ENCODE peak calls at places on chromosomes 6 and 20, in nine cellular contexts. J is psoas muscle, N is vagina, H is breast epithelium, O is pancreas, T is transverse colon, G is cardiac muscle cell, B is A549, M is colonic mucosa. K is an unnamed sample. For H3K4me1, the result is how much of the 10 kb centered on the place peaks cover.

GRCh38 chr6:33843086-33843695 is 39.4 kb upstream of the MLN start:
- DNase-seq in M (no peak), J (peak), G (no peak), N (no peak), H (no peak), O (no peak), T (no peak), B (no peak), K (no peak)

GRCh38 chr6:1524040-1524480 is 85.7 kb upstream of the FOXC1 start:
- DNase-seq in T (peak), N (no peak), G (peak), M (peak), J (peak), O (peak), H (peak), B (peak), K (peak)

GRCh38 chr6:160667854-160668481 is 3.9 kb upstream of the LPA start:
- DNase-seq in O (peak), M (no peak), J (no peak), T (no peak), G (no peak), B (peak), H (no peak), N (no peak), K (no peak)

GRCh38 chr6:90637321-90637720 is 50.4 kb upstream of the MAP3K7 start:
- DNase-seq in G (no peak), B (no peak), N (no peak), T (no peak), M (no peak), O (no peak), H (no peak), J (no peak), K (no peak)

GRCh38 chr20:58141496-58141895 is 87.0 kb downstream of the ANKRD60 start:
- DNase-seq in B (no peak), J (no peak), N (peak), T (no peak), H (no peak), G (no peak), O (no peak), M (no peak), K (no peak)

GRCh38 chr6:20098267-20098876 is 113.9 kb downstream of the MBOAT1 start:
- DNase-seq in H (no peak), G (peak), N (no peak), T (no peak), B (no peak), M (no peak), O (no peak), J (no peak), K (no peak)

GRCh38 chr6:81636930-81637568 is 115.4 kb downstream of the TENT5A start:
- DNase-seq in T (no peak), H (no peak), N (no peak), M (no peak), B (no peak), G (no peak), O (no peak), J (no peak), K (no peak)

GRCh38 chr20:51036827-51037229 is 13.9 kb upstream of the KCNG1 start:
- DNase-seq in T (no peak), N (no peak), J (no peak), H (no peak), B (no peak), G (no peak), O (no peak), M (no peak), K (no peak)

GRCh38 chr6:30325873-30326445 is 768 bp upstream of the TRIM39 start:
- DNase-seq in J (peak), H (no peak), G (no peak), N (no peak), M (no peak), B (peak), T (no peak), O (peak), K (no peak)

GRCh38 chr20:59765599-59766177 is 161.3 kb downstream of the PHACTR3 start:
- DNase-seq in H (no peak), O (no peak), B (no peak), N (no peak), J (no peak), G (peak), M (no peak), T (no peak), K (no peak)

GRCh38 chr6:38404355-38404754 is 235.4 kb downstream of the BTBD9 start:
- DNase-seq in H (no peak), B (no peak), O (no peak), N (no peak), J (no peak), G (peak), M (no peak), T (no peak), K (no peak)

GRCh38 chr6:14784596-14785360 is 461.1 kb upstream of the JARID2 start:
- DNase-seq in J (no peak), H (no peak), B (no peak), M (no peak), O (no peak), T (no peak), N (no peak), G (peak), K (no peak)

GRCh38 chr6:158095031-158095430 is 73.0 kb downstream of the SERAC1 start:
- DNase-seq in M (no peak), B (no peak), T (no peak), J (no peak), N (no peak), G (no peak), H (no peak), O (no peak), K (no peak)

GRCh38 chr20:53609501-53610445 is 16.1 kb upstream of the ZNF217 start:
- DNase-seq in J (peak), T (peak), M (peak), O (no peak), N (peak), G (peak), B (peak), H (no peak), K (peak)

GRCh38 chr6:100186552-100186951 is 192.5 kb upstream of the MCHR2 start:
- DNase-seq in T (no peak), N (no peak), H (no peak), J (no peak), G (no peak), B (no peak), O (no peak), M (no peak), K (no peak)

GRCh38 chr20:10670521-10671220 is 3.1 kb downstream of the JAG1 start:
- DNase-seq in M (no peak), G (no peak), T (no peak), N (no peak), H (no peak), O (no peak), B (no peak), J (no peak), K (no peak)

DNA sequence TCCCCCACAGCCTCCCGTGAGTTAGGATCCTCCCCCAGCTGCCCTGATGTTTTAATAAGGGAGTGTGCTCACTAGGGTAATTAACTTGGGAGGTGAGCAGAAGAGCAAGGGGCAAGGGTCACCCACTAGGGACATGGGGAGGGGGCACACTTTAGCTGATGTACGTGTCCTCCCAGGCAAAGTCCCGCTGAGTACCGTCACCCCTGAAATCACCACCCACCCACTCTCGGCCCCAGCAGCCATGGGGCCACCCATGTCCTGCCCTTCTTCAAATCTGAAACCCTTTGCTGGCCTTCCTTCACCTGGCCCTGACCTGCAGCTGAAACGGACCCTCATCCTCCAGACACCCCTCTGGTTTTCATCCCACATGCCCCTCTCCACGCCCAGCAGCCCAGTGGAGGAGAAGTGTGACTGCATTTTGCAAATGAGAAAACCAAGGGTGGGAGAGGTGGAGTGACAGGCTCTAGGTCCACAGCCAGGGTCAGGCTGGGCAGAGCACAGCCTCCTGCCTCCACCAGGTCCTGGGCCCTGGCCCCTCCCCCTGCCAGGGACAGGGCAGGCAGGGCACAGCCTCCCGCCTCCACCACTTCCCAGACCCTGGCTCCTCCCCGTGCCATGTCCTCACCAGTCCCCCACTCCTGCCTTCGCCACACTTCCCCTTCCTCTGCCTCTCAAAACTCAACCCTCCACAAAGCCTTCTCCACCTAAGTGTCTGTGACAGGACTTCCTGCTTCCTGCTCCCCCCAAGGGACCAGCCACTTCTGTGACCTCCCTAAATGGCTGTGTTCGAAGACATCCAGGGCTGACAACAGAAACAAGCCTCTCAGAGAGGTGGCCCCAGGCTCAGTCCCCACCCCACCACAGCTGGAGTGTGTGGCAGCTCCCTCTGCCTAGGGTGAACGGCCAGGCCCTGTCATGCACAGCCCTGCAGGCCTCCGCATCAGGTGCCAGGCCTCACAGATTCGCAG is 15.1 kb downstream of the ACSS1 start:
- DNase-seq in J (peak), G (no peak), M (peak), N (no peak), T (peak), O (peak), H (no peak), B (no peak), K (peak)
- H3K4me1 ChIP-seq in J (half or more), G (under half), M (under half), N (half or more), T (under half), O (half or more), H (under half), B (under half), K (under half)

DNA sequence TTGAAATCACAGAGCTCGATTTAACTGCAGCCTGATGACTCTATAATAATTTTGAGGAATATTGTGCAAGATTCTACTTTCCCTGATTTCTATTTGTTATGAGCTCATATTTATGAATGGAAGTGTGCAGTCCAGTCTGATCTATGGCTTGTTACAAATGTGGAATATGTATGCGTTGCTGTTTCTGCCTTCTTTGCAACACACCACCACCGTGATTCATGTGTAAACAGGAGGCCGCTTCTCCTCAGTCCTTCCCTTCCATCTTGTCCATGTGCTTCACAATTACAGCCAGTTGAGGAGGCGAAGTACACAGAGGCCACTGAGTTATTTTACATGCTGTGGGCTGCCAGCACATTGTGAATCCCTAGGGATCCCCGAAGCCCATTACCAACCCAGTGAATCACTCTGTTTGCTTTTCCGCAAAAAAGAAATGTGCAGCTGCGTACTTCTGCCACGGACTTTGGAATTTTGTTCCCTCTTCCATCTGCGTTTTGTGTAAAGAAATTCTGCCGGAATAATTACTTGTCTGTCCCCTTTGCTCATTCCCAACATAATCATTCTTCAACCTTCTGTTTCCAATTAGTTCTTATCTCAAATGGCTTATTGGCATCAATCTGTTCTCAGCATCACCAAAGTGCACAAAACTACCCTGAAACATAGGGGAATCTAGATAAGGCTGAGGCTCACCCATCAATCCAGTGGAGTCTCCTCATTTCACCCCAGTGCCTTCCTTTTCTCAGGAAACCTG is 551.6 kb upstream of the CITED2 start:
- DNase-seq in B (no peak), M (peak), H (no peak), G (peak), O (no peak), N (no peak), J (no peak), T (no peak), K (no peak)
- TF ChIP-seq CTCF in B (no peak), M (no peak), H (no peak), G (no peak), O (no peak), N (no peak), J (no peak), T (no peak), K (no peak)

GRCh38 chr6:112040933-112041332 is 13.0 kb upstream of the CCN6 start:
- DNase-seq in N (no peak), T (no peak), B (no peak), M (no peak), H (no peak), O (no peak), J (no peak), G (no peak), K (no peak)
- H3K4me1 ChIP-seq in N (under half), T (under half), B (under half), M (under half), H (under half), O (under half), J (under half), G (under half), K (under half)

GRCh38 chr20:44735816-44736169 is 9.9 kb upstream of the KCNK15 start:
- DNase-seq in H (no peak), O (no peak), N (no peak), B (no peak), M (no peak), T (no peak), G (no peak), J (no peak), K (no peak)

GRCh38 chr20:44736170-44737021 is 9.3 kb upstream of the KCNK15 start:
- DNase-seq in H (no peak), B (peak), O (peak), N (no peak), J (no peak), M (peak), G (peak), T (peak), K (peak)

GRCh38 chr20:44733341-44734069 is 12.2 kb upstream of the KCNK15 start:
- DNase-seq in O (peak), J (peak), M (peak), T (peak), H (peak), N (no peak), B (peak), G (peak), K (peak)

GRCh38 chr20:44737116-44737515 is 8.5 kb upstream of the KCNK15 start:
- DNase-seq in H (no peak), G (no peak), J (no peak), B (no peak), O (no peak), N (no peak), M (no peak), T (no peak), K (no peak)

GRCh38 chr20:44734938-44735337 is 10.7 kb upstream of the KCNK15 start:
- DNase-seq in M (no peak), H (no peak), N (no peak), T (no peak), O (no peak), J (no peak), B (peak), G (peak), K (no peak)
- TF ChIP-seq CTCF in M (peak), H (no peak), N (no peak), T (no peak), O (no peak), J (no peak), B (no peak), G (peak), K (no peak)

DNA sequence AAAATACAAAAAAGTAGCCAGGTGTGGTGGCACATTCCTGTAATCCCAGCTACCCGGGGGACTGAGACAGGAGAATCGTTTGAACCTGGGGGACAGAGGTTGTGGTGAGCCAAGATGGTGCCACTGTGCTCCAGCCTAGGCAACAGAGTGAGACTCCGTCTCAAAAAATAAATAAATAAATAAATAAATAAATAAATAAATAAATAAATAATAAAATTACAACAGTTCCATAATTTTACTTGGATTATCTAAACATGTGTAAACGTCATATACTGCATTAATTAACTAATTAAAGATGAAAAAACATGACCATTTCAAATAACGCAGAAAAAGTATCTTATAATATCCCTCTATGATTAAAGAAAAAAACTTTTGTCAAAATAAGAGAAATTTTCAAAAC is 65.8 kb downstream of the SAMD3 start:
- DNase-seq in H (no peak), G (no peak), M (no peak), T (no peak), N (no peak), O (no peak), J (no peak), B (no peak), K (no peak)
- H3K4me1 ChIP-seq in H (under half), G (under half), M (under half), T (under half), N (under half), O (under half), J (under half), B (under half), K (under half)

GRCh38 chr6:148974351-148974750 is 227.5 kb downstream of the UST start:
- DNase-seq in H (no peak), T (no peak), B (no peak), O (no peak), M (no peak), J (no peak), N (no peak), G (no peak), K (no peak)
- TF ChIP-seq CTCF in H (no peak), T (no peak), B (no peak), O (no peak), M (no peak), J (no peak), N (no peak), G (no peak), K (no peak)

DNA sequence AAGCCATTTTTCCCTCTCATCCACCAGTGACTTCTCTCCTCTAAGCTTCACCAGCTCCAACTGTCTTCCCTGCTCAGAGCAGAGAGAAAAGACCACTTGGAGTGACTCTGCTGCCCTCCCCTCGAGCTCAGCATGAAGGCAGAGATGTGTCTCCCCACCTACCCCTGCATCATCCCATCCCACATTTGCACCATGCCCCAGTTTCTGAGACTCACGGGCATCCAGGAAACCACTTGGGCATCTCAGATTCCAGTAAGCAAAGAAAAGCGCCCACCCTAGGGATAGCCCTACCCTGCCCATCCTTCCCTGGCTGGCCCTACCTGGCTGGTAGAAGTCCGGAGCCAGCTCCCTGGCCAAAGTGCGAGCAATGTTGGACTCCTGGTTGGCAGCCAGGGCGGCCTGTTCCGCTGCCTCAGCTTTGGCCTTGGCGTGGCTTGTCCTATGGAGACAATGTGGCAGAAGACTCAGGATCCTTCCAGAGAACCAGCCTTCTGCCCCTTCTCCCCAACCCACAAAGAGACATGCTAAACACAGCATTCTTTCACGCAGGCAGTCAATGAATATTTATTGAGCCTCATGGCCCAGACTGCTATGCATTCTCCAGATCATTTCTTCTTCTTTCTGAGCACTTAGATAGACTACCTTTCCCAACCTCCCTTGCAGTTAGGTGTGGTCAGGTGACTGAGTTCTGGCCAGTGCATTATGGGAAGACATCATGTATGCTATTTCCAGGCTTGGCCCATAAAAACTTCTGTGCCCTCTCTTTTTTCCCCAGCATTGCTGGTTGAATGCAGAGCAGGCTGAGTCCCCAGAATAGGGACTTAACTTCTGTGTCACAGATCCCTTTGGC is 68.6 kb downstream of the JPH2 start:
- DNase-seq in B (no peak), T (no peak), H (no peak), O (no peak), J (no peak), G (no peak), N (no peak), M (no peak), K (no peak)
- H3K4me1 ChIP-seq in B (under half), T (under half), H (under half), O (under half), J (under half), G (under half), N (under half), M (under half), K (under half)

DNA sequence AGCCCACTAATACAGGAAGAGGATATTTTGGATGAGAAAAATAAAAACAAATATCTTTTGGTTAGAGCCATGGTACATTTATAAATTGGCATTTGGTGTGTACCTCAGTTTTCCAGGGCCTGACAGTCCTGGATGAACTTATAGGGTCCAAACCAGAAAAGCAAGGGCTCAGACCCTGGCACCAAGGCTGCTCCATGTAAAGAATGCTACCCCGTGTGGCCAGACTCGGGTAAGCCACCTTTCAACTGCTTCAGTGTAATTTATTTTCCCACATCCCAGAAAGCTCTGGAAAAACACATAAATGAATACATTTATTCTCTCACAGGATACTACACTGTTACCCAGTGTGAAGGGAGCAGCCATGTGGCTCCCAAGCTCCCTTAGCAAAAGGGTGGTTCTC is 13.9 kb downstream of the MRPL14 start:
- DNase-seq in G (no peak), T (no peak), B (peak), J (no peak), M (no peak), H (no peak), O (no peak), N (no peak), K (no peak)
- TF ChIP-seq CTCF in G (peak), T (no peak), B (no peak), J (peak), M (no peak), H (no peak), O (no peak), N (no peak), K (no peak)

GRCh38 chr20:4997207-4997606 is 4.1 kb downstream of the SLC23A2 start:
- DNase-seq in O (no peak), T (no peak), M (no peak), H (no peak), B (no peak), J (no peak), G (no peak), N (no peak), K (no peak)
- H3K4me1 ChIP-seq in O (under half), T (under half), M (under half), H (under half), B (under half), J (under half), G (under half), N (under half), K (under half)

GRCh38 chr6:141195251-141195832 is 937.4 kb upstream of the GJE1 start:
- DNase-seq in G (no peak), O (no peak), B (no peak), N (no peak), T (no peak), H (no peak), J (no peak), M (no peak), K (no peak)
- TF ChIP-seq CTCF in G (no peak), O (no peak), B (no peak), N (no peak), T (no peak), H (no peak), J (no peak), M (no peak), K (no peak)

K was measured in lung.